ENCODE peak calls at places on chromosomes 13 and 19, in four cellular contexts. D is GM12878, F is K562, K is H1. L is an unnamed sample.

GRCh38 chr19:35731353-35731752 is 10.9 kb downstream of the IGFLR1 start:
- DNase-seq in D (no peak), F (no peak), K (no peak), L (no peak)

GRCh38 chr19:29004796-29005195 is 208.2 kb downstream of the UQCRFS1 start:
- DNase-seq in D (no peak), F (no peak), K (no peak), L (no peak)

GRCh38 chr19:49488046-49488862 is 846 bp downstream of the RPL13A start:
- DNase-seq in D (no peak), F (no peak), K (no peak), L (no peak)

GRCh38 chr13:79710376-79710775 is 229.4 kb downstream of the NDFIP2 start:
- DNase-seq in D (no peak), F (no peak), K (no peak), L (peak)

GRCh38 chr13:24264976-24265375 is 44.4 kb upstream of the C1QTNF9 start:
- DNase-seq in D (no peak), F (no peak), K (no peak), L (no peak)

GRCh38 chr19:30207357-30207756 is 164.8 kb upstream of the ZNF536 start:
- DNase-seq in D (no peak), F (no peak), K (no peak), L (no peak)

GRCh38 chr19:18290250-18291018 is 9.0 kb upstream of the JUND start:
- DNase-seq in D (peak), F (no peak), K (no peak), L (no peak)

GRCh38 chr13:72506706-72507105 is 220.7 kb downstream of the MZT1 start:
- DNase-seq in D (no peak), F (no peak), K (no peak), L (no peak)

GRCh38 chr13:100733261-100733660 is 58.7 kb upstream of the TMTC4 start:
- DNase-seq in D (no peak), F (no peak), K (no peak), L (no peak)

GRCh38 chr13:59230484-59231264 is 933.1 kb downstream of the DIAPH3 start:
- DNase-seq in D (no peak), F (no peak), K (no peak), L (no peak)

GRCh38 chr13:32019612-32020233 is 11.9 kb upstream of the FRY start:
- DNase-seq in D (peak), F (peak), K (no peak), L (peak)

GRCh38 chr19:40147693-40148347 is 43.4 kb upstream of the MAP3K10 start:
- DNase-seq in D (no peak), F (no peak), K (no peak), L (no peak)

GRCh38 chr19:18669883-18670282 is 13.6 kb upstream of the CRTC1 start:
- DNase-seq in D (no peak), F (no peak), K (no peak), L (no peak)

GRCh38 chr13:32264407-32264806 is 50.8 kb downstream of the ZAR1L start:
- DNase-seq in D (no peak), F (no peak), K (no peak), L (no peak)

GRCh38 chr19:15897738-15898276 is at the start of gene CYP4F2:
- DNase-seq in D (no peak), F (peak), K (no peak), L (peak)

GRCh38 chr19:20179946-20180345 is 12.9 kb downstream of the ZNF486 start:
- DNase-seq in D (no peak), F (no peak), K (no peak), L (no peak)

GRCh38 chr19:48355555-48355954 is 8.2 kb downstream of the TMEM143 start:
- DNase-seq in D (no peak), F (no peak), K (no peak), L (no peak)

GRCh38 chr13:46369506-46370268 is 17.4 kb downstream of the RUBCNL start:
- DNase-seq in D (no peak), F (no peak), K (no peak), L (no peak)

GRCh38 chr19:51012661-51013190 is 6.8 kb downstream of the KLK10 start:
- DNase-seq in D (no peak), F (no peak), K (no peak), L (no peak)

GRCh38 chr19:12783226-12783848 is 7.9 kb upstream of the JUNB start:
- DNase-seq in D (no peak), F (no peak), K (no peak), L (no peak)

DNA sequence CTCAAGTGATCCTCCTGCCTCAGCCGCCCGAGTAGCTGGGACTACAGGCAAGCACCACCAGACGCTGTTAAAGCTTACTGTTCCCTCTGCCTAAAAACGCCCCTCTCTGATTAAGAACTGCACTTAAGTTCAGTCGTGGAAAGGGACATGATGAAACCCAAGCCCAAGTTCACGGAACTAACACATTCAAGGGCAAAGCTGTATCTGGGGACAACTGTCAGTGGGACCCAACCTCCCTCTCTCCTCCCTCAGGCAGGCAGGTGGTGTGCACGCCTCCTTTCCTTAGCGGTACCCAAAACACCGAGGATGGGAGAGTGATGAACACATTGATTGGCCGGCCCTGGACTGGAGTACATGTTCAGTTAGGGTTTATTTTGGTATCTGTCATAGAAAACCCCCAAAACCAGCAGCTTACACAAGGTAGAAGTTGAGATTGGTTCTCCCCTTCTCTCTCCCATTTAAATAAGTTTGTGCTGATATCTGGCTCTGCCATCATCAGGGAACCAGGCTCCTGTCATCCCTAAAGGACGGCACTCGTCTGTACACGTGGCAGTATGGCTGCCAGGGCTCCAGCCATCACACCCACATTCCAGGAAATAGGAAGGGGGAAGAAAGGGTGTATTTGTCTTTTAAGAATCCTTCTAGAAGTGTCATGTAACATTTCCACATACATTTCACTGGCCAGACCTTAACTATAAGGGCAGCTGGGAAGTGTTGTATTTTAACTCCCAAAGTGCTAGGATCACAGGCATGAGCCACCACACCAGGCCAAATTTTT is 10.2 kb downstream of the SPC24 start:
- DNase-seq in D (no peak), F (no peak), K (no peak), L (no peak)
- H3K27ac ChIP-seq in D (no peak), F (peak), K (no peak), L (no peak)

GRCh38 chr13:34137200-34137599 is 319.3 kb downstream of the RFC3 start:
- DNase-seq in D (no peak), F (no peak), K (no peak), L (no peak)
- TF ChIP-seq CHD2 in D (no peak), F (no peak), K (no peak), L (no peak)

DNA sequence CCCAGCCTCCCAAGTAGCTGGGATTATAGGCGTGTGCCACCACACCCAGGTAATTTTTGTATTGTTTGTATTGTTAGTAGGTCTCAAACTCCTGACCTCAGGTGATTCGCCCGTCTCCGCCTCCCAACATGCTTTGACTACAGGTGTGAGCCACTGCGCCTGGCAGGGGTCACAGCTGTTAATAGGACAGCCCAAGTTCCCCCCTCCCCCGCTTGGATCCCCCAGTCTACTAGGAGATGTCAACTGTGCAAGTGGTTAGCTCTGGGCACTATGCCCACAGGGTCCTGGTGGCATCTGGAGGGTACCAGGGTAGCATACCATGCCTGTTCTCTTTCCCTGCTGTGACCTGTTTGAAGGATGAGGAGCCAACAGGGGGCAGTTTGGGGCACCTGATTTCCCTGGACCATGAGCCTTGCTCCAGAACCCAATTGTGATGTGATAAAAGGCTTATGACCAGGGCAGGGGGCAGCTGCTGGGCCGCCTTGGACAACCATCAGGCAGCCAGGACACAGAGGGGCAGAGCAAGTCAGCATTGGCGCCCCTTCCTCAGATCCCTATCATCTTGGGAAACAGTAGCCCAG is at the start of gene TSPAN16:
- DNase-seq in D (no peak), F (no peak), K (no peak), L (peak)
- TF ChIP-seq NRF1 in D (no peak), F (no peak), K (no peak), L (no peak)

DNA sequence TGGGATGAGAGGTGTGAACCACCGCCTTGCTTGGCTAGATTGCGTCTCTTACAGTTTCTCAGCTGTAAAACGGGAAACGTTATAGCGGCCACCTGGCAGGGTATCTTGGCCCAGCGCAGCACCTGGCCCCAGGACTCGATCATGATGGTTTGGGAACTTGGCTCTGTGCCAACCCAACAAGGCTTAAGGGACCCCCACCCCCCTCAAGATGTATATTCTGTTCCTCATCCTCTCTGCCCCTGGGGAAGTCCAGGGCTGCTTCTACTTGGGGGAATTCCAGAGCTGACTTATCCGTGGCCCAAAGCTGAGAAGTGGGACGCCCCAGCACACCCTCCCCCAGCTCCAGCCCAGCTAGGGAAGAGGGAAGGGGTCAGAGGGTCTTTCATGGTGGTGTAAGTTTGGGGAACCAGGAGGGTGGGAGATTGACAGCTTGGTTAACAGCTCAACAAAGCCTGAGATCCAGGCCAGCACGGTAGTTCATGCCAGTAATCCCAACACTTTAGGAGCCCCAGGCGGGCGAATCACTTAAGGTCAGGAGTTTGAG is 695 bp downstream of the ICAM1 start:
- DNase-seq in D (no peak), F (peak), K (no peak), L (peak)
- H3K27ac ChIP-seq in D (peak), F (peak), K (no peak), L (no peak)

GRCh38 chr13:113776231-113777125 is 17.5 kb downstream of the TMEM255B start:
- DNase-seq in D (no peak), F (no peak), K (no peak), L (no peak)
- TF ChIP-seq CHD2 in D (no peak), F (no peak), K (no peak), L (no peak)